ENCODE peak calls at places on chromosome 11, in four cellular contexts. One of them, this sample, is unnamed.

GRCh38 chr11:83895516-83895915 is 609.3 kb upstream of the CCDC90B start:
- DNase-seq in retinal pigment epithelial cell: no peak
- DNase-seq in cardiac muscle cell: peak
- DNase-seq in AG10803: no peak
- DNase-seq in this sample: no peak

GRCh38 chr11:2534131-2534956 is 89.5 kb downstream of the KCNQ1 start:
- DNase-seq in retinal pigment epithelial cell: no peak
- DNase-seq in cardiac muscle cell: no peak
- DNase-seq in AG10803: no peak
- DNase-seq in this sample: peak

GRCh38 chr11:113989381-113989780 is 14.5 kb downstream of the HTR3A start:
- DNase-seq in retinal pigment epithelial cell: no peak
- DNase-seq in cardiac muscle cell: no peak
- DNase-seq in AG10803: no peak
- DNase-seq in this sample: no peak

GRCh38 chr11:118497831-118498230 is 29.4 kb upstream of the TTC36 start:
- DNase-seq in retinal pigment epithelial cell: peak
- DNase-seq in cardiac muscle cell: peak
- DNase-seq in AG10803: peak
- DNase-seq in this sample: no peak

GRCh38 chr11:46697303-46697702 is 3.1 kb downstream of the ARHGAP1 start:
- DNase-seq in retinal pigment epithelial cell: no peak
- DNase-seq in cardiac muscle cell: peak
- DNase-seq in AG10803: no peak
- DNase-seq in this sample: no peak

GRCh38 chr11:27698872-27699241 is 1.4 kb downstream of the BDNF start:
- DNase-seq in retinal pigment epithelial cell: peak
- DNase-seq in cardiac muscle cell: peak
- DNase-seq in AG10803: peak
- DNase-seq in this sample: peak

GRCh38 chr11:92136792-92137191 is 87.8 kb upstream of the FAT3 start:
- DNase-seq in retinal pigment epithelial cell: no peak
- DNase-seq in cardiac muscle cell: no peak
- DNase-seq in AG10803: no peak
- DNase-seq in this sample: no peak

GRCh38 chr11:14642873-14643696 is 519 bp upstream of the PDE3B start:
- DNase-seq in retinal pigment epithelial cell: no peak
- DNase-seq in cardiac muscle cell: no peak
- DNase-seq in AG10803: no peak
- DNase-seq in this sample: peak

GRCh38 chr11:129694966-129695365 is 120.7 kb upstream of the TMEM45B start:
- DNase-seq in retinal pigment epithelial cell: no peak
- DNase-seq in cardiac muscle cell: no peak
- DNase-seq in AG10803: no peak
- DNase-seq in this sample: no peak

GRCh38 chr11:75474878-75475766 is 42.1 kb upstream of the KLHL35 start:
- DNase-seq in retinal pigment epithelial cell: no peak
- DNase-seq in cardiac muscle cell: peak
- DNase-seq in AG10803: peak
- DNase-seq in this sample: peak

GRCh38 chr11:120457996-120458395 is 53.6 kb upstream of the GRIK4 start:
- DNase-seq in retinal pigment epithelial cell: no peak
- DNase-seq in cardiac muscle cell: no peak
- DNase-seq in AG10803: no peak
- DNase-seq in this sample: no peak

GRCh38 chr11:13629752-13630151 is 38.7 kb upstream of the FAR1 start:
- DNase-seq in retinal pigment epithelial cell: no peak
- DNase-seq in cardiac muscle cell: no peak
- DNase-seq in AG10803: no peak
- DNase-seq in this sample: no peak

GRCh38 chr11:111908639-111909305 is 2.8 kb downstream of the CRYAB start:
- DNase-seq in retinal pigment epithelial cell: no peak
- DNase-seq in cardiac muscle cell: no peak
- DNase-seq in AG10803: no peak
- DNase-seq in this sample: no peak

GRCh38 chr11:102006835-102007566 is 40.2 kb upstream of the CFAP300 start:
- DNase-seq in retinal pigment epithelial cell: no peak
- DNase-seq in cardiac muscle cell: no peak
- DNase-seq in AG10803: no peak
- DNase-seq in this sample: no peak

GRCh38 chr11:61025819-61026120 is 54.3 kb downstream of the CD6 start:
- DNase-seq in retinal pigment epithelial cell: no peak
- DNase-seq in cardiac muscle cell: no peak
- DNase-seq in AG10803: no peak
- DNase-seq in this sample: no peak

GRCh38 chr11:115699733-115700132 is 195.5 kb upstream of the CADM1 start:
- DNase-seq in retinal pigment epithelial cell: no peak
- DNase-seq in cardiac muscle cell: peak
- DNase-seq in AG10803: peak
- DNase-seq in this sample: no peak

GRCh38 chr11:46326813-46327416 is 20.3 kb upstream of the DGKZ start:
- DNase-seq in retinal pigment epithelial cell: no peak
- DNase-seq in cardiac muscle cell: no peak
- DNase-seq in AG10803: no peak
- DNase-seq in this sample: no peak

GRCh38 chr11:101470881-101471535 is 112.8 kb downstream of the TRPC6 start:
- DNase-seq in retinal pigment epithelial cell: no peak
- DNase-seq in cardiac muscle cell: no peak
- DNase-seq in AG10803: peak
- DNase-seq in this sample: no peak

GRCh38 chr11:60809691-60810090 is 24.6 kb downstream of the MS4A10 start:
- DNase-seq in retinal pigment epithelial cell: no peak
- DNase-seq in cardiac muscle cell: no peak
- DNase-seq in AG10803: no peak
- DNase-seq in this sample: no peak

GRCh38 chr11:102148059-102148458 is 37.8 kb downstream of the YAP1 start:
- DNase-seq in retinal pigment epithelial cell: no peak
- DNase-seq in cardiac muscle cell: no peak
- DNase-seq in AG10803: no peak
- DNase-seq in this sample: no peak

GRCh38 chr11:65617136-65617850 is 1.7 kb downstream of the PCNX3 start:
- DNase-seq in retinal pigment epithelial cell: no peak
- DNase-seq in cardiac muscle cell: no peak
- DNase-seq in AG10803: no peak
- DNase-seq in this sample: peak
- H3K4me3 ChIP-seq in retinal pigment epithelial cell: peak
- H3K4me3 ChIP-seq in cardiac muscle cell: peak
- H3K4me3 ChIP-seq in AG10803: peak
- H3K4me3 ChIP-seq in this sample: peak

GRCh38 chr11:67484847-67485311 is 2.1 kb downstream of the AIP start:
- DNase-seq in retinal pigment epithelial cell: no peak
- DNase-seq in cardiac muscle cell: no peak
- DNase-seq in AG10803: no peak
- DNase-seq in this sample: peak
- H3K4me3 ChIP-seq in retinal pigment epithelial cell: no peak
- H3K4me3 ChIP-seq in cardiac muscle cell: no peak
- H3K4me3 ChIP-seq in AG10803: no peak
- H3K4me3 ChIP-seq in this sample: no peak

GRCh38 chr11:441418-442274 is at the start of gene ANO9:
- DNase-seq in retinal pigment epithelial cell: no peak
- DNase-seq in cardiac muscle cell: no peak
- DNase-seq in AG10803: no peak
- DNase-seq in this sample: peak
- H3K4me3 ChIP-seq in retinal pigment epithelial cell: no peak
- H3K4me3 ChIP-seq in cardiac muscle cell: no peak
- H3K4me3 ChIP-seq in AG10803: no peak
- H3K4me3 ChIP-seq in this sample: peak

DNA sequence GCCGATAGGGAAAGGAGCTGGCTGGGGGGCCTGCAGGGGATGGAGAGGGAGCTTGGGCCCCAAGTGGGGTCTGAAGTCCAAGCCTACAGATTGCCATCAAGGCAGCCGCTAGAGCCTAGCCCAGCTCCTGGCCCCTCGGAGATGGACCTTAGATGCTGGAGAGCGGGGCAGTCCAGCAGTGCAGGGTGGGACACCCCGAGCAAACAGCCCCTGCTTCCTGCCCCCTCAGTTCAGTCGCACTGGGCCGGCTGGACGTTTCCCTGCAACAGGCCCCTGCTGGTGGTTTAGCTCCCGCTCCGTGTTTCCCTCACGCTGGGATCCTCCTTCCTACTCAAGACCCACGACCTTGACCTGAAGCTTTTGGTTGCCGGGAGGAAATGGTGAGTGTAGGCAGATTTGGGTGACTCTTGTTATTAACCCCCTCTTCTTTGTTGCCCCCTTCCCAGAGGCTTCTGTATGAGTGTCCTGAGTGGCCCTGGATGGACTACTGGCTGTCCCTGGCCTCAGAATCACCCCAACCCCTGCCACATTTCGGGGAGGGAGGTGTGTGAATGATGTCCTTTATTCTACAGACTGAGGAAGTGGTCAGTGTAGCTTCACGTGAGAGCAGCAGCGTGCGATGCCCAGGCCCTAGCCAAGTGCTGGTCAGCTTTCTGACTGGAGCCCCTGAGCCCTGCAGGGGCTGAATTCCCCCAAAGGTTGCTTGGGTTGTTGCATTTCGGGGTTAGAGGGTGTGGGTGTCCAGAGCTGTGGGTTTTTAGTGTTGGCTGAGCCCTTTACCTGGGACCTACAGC is 2.7 kb downstream of the ST3GAL4 start:
- DNase-seq in retinal pigment epithelial cell: no peak
- DNase-seq in cardiac muscle cell: no peak
- DNase-seq in AG10803: no peak
- DNase-seq in this sample: peak
- H3K4me3 ChIP-seq in retinal pigment epithelial cell: peak
- H3K4me3 ChIP-seq in cardiac muscle cell: no peak
- H3K4me3 ChIP-seq in AG10803: peak
- H3K4me3 ChIP-seq in this sample: peak

GRCh38 chr11:122435540-122436187 is 219.9 kb upstream of the UBASH3B start:
- DNase-seq in retinal pigment epithelial cell: no peak
- DNase-seq in cardiac muscle cell: no peak
- DNase-seq in AG10803: no peak
- DNase-seq in this sample: no peak
- H3K4me3 ChIP-seq in retinal pigment epithelial cell: no peak
- H3K4me3 ChIP-seq in cardiac muscle cell: no peak
- H3K4me3 ChIP-seq in AG10803: no peak
- H3K4me3 ChIP-seq in this sample: no peak

GRCh38 chr11:64294665-64295289 is 3.7 kb downstream of the KCNK4 start:
- DNase-seq in retinal pigment epithelial cell: no peak
- DNase-seq in cardiac muscle cell: peak
- DNase-seq in AG10803: peak
- DNase-seq in this sample: no peak

GRCh38 chr11:64290894-64291745 is at the start of gene KCNK4:
- DNase-seq in retinal pigment epithelial cell: no peak
- DNase-seq in cardiac muscle cell: no peak
- DNase-seq in AG10803: no peak
- DNase-seq in this sample: no peak

GRCh38 chr11:64291746-64292457 is 800 bp downstream of the KCNK4 start:
- DNase-seq in retinal pigment epithelial cell: no peak
- DNase-seq in cardiac muscle cell: no peak
- DNase-seq in AG10803: no peak
- DNase-seq in this sample: no peak

GRCh38 chr11:64290352-64290751 is 750 bp upstream of the KCNK4 start:
- DNase-seq in retinal pigment epithelial cell: no peak
- DNase-seq in cardiac muscle cell: no peak
- DNase-seq in AG10803: no peak
- DNase-seq in this sample: no peak

DNA sequence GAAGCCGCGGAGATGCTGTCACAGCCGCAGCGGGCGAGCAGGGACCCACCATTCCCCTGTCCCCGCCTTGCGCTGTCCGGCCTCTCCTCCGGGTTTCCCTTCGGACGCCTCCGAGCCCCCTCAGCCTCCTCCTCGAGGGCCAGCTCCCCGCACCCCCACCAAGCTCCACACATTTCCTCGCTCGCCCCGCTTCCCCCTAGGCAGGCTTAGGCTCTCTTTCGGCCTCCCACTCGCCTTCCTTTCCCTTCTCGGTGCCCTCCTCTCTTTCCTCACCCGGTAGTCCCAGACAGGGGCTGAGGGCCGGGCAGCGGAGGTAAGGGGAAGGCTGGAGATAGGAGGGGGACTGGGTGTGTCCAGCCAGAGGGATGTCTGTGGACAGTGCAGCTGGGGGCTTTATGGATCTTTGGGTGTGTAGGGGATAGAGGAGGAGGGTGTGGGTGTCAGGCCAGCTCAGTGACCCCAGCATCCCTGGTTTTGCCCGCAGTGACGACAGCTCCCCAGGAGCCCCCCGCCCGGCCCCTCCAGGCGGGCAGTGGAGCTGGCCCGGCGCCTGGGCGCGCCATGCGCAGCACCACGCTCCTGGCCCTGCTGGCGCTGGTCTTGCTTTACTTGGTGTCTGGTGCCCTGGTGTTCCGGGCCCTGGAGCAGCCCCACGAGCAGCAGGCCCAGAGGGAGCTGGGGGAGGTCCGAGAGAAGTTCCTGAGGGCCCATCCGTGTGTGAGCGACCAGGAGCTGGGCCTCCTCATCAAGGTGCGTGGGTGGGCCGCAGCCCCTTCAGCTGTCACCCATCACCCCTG is 1.6 kb downstream of the KCNK4 start:
- DNase-seq in retinal pigment epithelial cell: no peak
- DNase-seq in cardiac muscle cell: no peak
- DNase-seq in AG10803: no peak
- DNase-seq in this sample: no peak
- H3K4me3 ChIP-seq in retinal pigment epithelial cell: peak
- H3K4me3 ChIP-seq in cardiac muscle cell: peak
- H3K4me3 ChIP-seq in AG10803: peak
- H3K4me3 ChIP-seq in this sample: peak

GRCh38 chr11:22347857-22348496 is 9.8 kb downstream of the SLC17A6 start:
- DNase-seq in retinal pigment epithelial cell: no peak
- DNase-seq in cardiac muscle cell: no peak
- DNase-seq in AG10803: no peak
- DNase-seq in this sample: no peak
- H3K4me3 ChIP-seq in retinal pigment epithelial cell: no peak
- H3K4me3 ChIP-seq in cardiac muscle cell: no peak
- H3K4me3 ChIP-seq in AG10803: no peak
- H3K4me3 ChIP-seq in this sample: no peak

GRCh38 chr11:67303989-67304411 is 670 bp downstream of the SSH3 start:
- DNase-seq in retinal pigment epithelial cell: no peak
- DNase-seq in cardiac muscle cell: peak
- DNase-seq in AG10803: no peak
- DNase-seq in this sample: peak

GRCh38 chr11:67304511-67305113 is 1.3 kb downstream of the SSH3 start:
- DNase-seq in retinal pigment epithelial cell: no peak
- DNase-seq in cardiac muscle cell: no peak
- DNase-seq in AG10803: no peak
- DNase-seq in this sample: peak

GRCh38 chr11:67301951-67302516 is 1.3 kb upstream of the SSH3 start:
- DNase-seq in retinal pigment epithelial cell: no peak
- DNase-seq in cardiac muscle cell: peak
- DNase-seq in AG10803: peak
- DNase-seq in this sample: peak

GRCh38 chr11:67302571-67303131 is 679 bp upstream of the SSH3 start:
- DNase-seq in retinal pigment epithelial cell: no peak
- DNase-seq in cardiac muscle cell: peak
- DNase-seq in AG10803: peak
- DNase-seq in this sample: peak

GRCh38 chr11:67303132-67303988 is at the start of gene SSH3:
- DNase-seq in retinal pigment epithelial cell: no peak
- DNase-seq in cardiac muscle cell: peak
- DNase-seq in AG10803: peak
- DNase-seq in this sample: peak
- H3K4me3 ChIP-seq in retinal pigment epithelial cell: peak
- H3K4me3 ChIP-seq in cardiac muscle cell: peak
- H3K4me3 ChIP-seq in AG10803: peak
- H3K4me3 ChIP-seq in this sample: peak

DNA sequence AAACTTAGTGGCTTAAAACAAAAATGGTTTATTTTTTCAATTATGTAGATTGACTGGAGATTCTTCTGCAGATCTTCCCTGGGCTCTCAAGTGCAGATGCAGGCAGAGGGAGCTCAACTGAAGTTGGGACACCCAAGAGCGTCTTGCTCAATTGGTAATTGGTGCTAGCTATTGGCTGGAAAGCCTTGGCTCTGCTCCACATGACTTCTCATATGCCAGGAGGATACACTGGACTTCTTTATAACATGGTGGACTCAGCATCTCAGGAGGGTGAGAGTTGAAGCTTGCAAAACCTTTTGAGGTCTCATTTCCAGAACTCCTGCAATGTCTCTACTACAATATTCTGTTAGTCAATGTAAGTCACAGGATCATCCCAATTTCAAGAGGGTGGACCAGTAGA is 42.2 kb upstream of the PRSS23 start:
- DNase-seq in retinal pigment epithelial cell: no peak
- DNase-seq in cardiac muscle cell: no peak
- DNase-seq in AG10803: no peak
- DNase-seq in this sample: no peak
- H3K4me3 ChIP-seq in retinal pigment epithelial cell: no peak
- H3K4me3 ChIP-seq in cardiac muscle cell: no peak
- H3K4me3 ChIP-seq in AG10803: no peak
- H3K4me3 ChIP-seq in this sample: no peak